ENCODE peak calls at places on chromosomes 6 and 20, in four cellular contexts. R is AG10803, N is astrocyte of the spinal cord, Z is heart right ventricle. E is an unnamed sample.

GRCh38 chr6:138382498-138383265 is 5.0 kb downstream of the SMIM28 start:
- DNase-seq in Z (no peak), N (no peak), R (no peak), E (no peak)

GRCh38 chr20:38407321-38407720 is 27.8 kb downstream of the SNHG17 start:
- DNase-seq in R (no peak), N (no peak), Z (peak), E (no peak)

GRCh38 chr6:153088796-153089195 is 42.3 kb downstream of the RGS17 start:
- DNase-seq in N (no peak), R (no peak), Z (no peak), E (no peak)

GRCh38 chr6:26594730-26595632 is 1.8 kb upstream of the ABT1 start:
- DNase-seq in Z (no peak), R (peak), N (peak), E (no peak)

GRCh38 chr20:61608275-61609085 is 356.4 kb downstream of the CDH4 start:
- DNase-seq in Z (no peak), R (no peak), N (peak), E (peak)

GRCh38 chr6:160160450-160160849 is 38.8 kb downstream of the SLC22A1 start:
- DNase-seq in N (peak), Z (no peak), R (no peak), E (no peak)

GRCh38 chr20:3843490-3843889 is 3.1 kb upstream of the MAVS start:
- DNase-seq in Z (no peak), R (no peak), N (peak), E (no peak)

GRCh38 chr6:43081043-43081442 is 4.9 kb downstream of the PTK7 start:
- DNase-seq in R (no peak), N (no peak), Z (no peak), E (no peak)

GRCh38 chr6:169959129-169960002 is 207.9 kb downstream of the ERMARD start:
- DNase-seq in Z (peak), R (no peak), N (no peak), E (no peak)

GRCh38 chr6:110654096-110654820 is 161.0 kb downstream of the CDK19 start:
- DNase-seq in Z (no peak), R (peak), N (no peak), E (no peak)

GRCh38 chr20:1178623-1179022 is 6.2 kb downstream of the TMEM74B start:
- DNase-seq in R (no peak), N (no peak), Z (no peak), E (no peak)

GRCh38 chr6:14144678-14145113 is 27.1 kb downstream of the CD83 start:
- DNase-seq in R (peak), Z (peak), N (peak), E (peak)

GRCh38 chr20:44720617-44720993 is 5.4 kb downstream of the CCN5 start:
- DNase-seq in N (no peak), R (peak), Z (no peak), E (peak)

GRCh38 chr20:63017076-63017825 is 10.5 kb upstream of the BHLHE23 start:
- DNase-seq in Z (peak), N (no peak), R (no peak), E (peak)

GRCh38 chr6:485655-486054 is 94.1 kb downstream of the IRF4 start:
- DNase-seq in Z (no peak), N (no peak), R (no peak), E (no peak)

GRCh38 chr6:119361209-119361608 is 11.6 kb upstream of the MAN1A1 start:
- DNase-seq in Z (no peak), R (no peak), N (no peak), E (no peak)

GRCh38 chr6:137914530-137915193 is 47.6 kb downstream of the TNFAIP3 start:
- DNase-seq in N (no peak), R (no peak), Z (no peak), E (no peak)

GRCh38 chr20:16488086-16488485 is 85.2 kb downstream of the KIF16B start:
- DNase-seq in Z (no peak), R (no peak), N (no peak), E (no peak)

GRCh38 chr6:113047932-113048331 is 700.8 kb downstream of the RFPL4B start:
- DNase-seq in R (peak), N (no peak), Z (no peak), E (no peak)

GRCh38 chr6:108562503-108562993 is 1.8 kb downstream of the FOXO3 start:
- DNase-seq in N (peak), R (peak), Z (peak), E (peak)

GRCh38 chr6:14021449-14021848 is 96.1 kb upstream of the CD83 start:
- DNase-seq in R (no peak), Z (no peak), N (no peak), E (no peak)

GRCh38 chr6:34922177-34922663 is 33.2 kb downstream of the ANKS1A start:
- DNase-seq in R (peak), Z (no peak), N (peak), E (no peak)

GRCh38 chr20:49276201-49276894 is 1.5 kb downstream of the ZNFX1 start:
- DNase-seq in Z (no peak), R (peak), N (peak), E (peak)

GRCh38 chr6:57021086-57021720 is 25.3 kb upstream of the KIAA1586 start:
- DNase-seq in Z (no peak), R (peak), N (peak), E (no peak)

GRCh38 chr6:4370066-4370465 is 234.7 kb upstream of the ECI2 start:
- DNase-seq in R (peak), Z (no peak), N (peak), E (no peak)

GRCh38 chr20:48066256-48066655 is 281.0 kb upstream of the SULF2 start:
- DNase-seq in Z (no peak), R (peak), N (peak), E (no peak)

GRCh38 chr6:13413906-13414555 is 73.4 kb downstream of the GFOD1 start:
- DNase-seq in R (no peak), Z (peak), N (no peak), E (peak)

GRCh38 chr6:87661016-87661415 is 41.0 kb downstream of the AKIRIN2 start:
- DNase-seq in Z (no peak), N (peak), R (peak), E (no peak)

GRCh38 chr20:39576786-39577185 is 614.6 kb downstream of the DHX35 start:
- DNase-seq in Z (no peak), R (no peak), N (peak), E (no peak)

GRCh38 chr6:146598785-146599405 is at the start of gene ADGB:
- DNase-seq in Z (peak), N (peak), R (peak), E (peak)

GRCh38 chr6:102407886-102408741 is 1014.6 kb downstream of the GRIK2 start:
- DNase-seq in Z (no peak), R (no peak), N (no peak), E (no peak)

E was measured in left ventricle myocardium superior.